ENCODE peak calls at places on chromosomes 3 and 15, in six cellular contexts. One of them, this sample, is unnamed.

GRCh38 chr3:63961891-63962290 is 49.7 kb upstream of the SCAANT1 start:
- DNase-seq in heart right ventricle: no peak
- DNase-seq in brain microvascular endothelial cell: no peak
- DNase-seq in kidney: no peak
- DNase-seq in sigmoid colon: no peak
- DNase-seq in vagina: no peak
- DNase-seq in this sample: no peak

GRCh38 chr3:130429069-130430023 is 83.9 kb downstream of the COL6A5 start:
- DNase-seq in heart right ventricle: no peak
- DNase-seq in brain microvascular endothelial cell: no peak
- DNase-seq in kidney: no peak
- DNase-seq in sigmoid colon: no peak
- DNase-seq in vagina: no peak
- DNase-seq in this sample: no peak

GRCh38 chr15:73387507-73388255 is 18.9 kb upstream of the HCN4 start:
- DNase-seq in heart right ventricle: no peak
- DNase-seq in brain microvascular endothelial cell: peak
- DNase-seq in kidney: no peak
- DNase-seq in sigmoid colon: no peak
- DNase-seq in vagina: no peak
- DNase-seq in this sample: no peak

GRCh38 chr3:183584246-183584913 is 28.9 kb upstream of the KLHL6 start:
- DNase-seq in heart right ventricle: peak
- DNase-seq in brain microvascular endothelial cell: peak
- DNase-seq in kidney: peak
- DNase-seq in sigmoid colon: peak
- DNase-seq in vagina: no peak
- DNase-seq in this sample: no peak

GRCh38 chr3:138834359-138835176 is at the start of gene PIK3CB:
- DNase-seq in heart right ventricle: peak
- DNase-seq in brain microvascular endothelial cell: peak
- DNase-seq in kidney: peak
- DNase-seq in sigmoid colon: peak
- DNase-seq in vagina: no peak
- DNase-seq in this sample: no peak

GRCh38 chr15:62087671-62088360 is 21.0 kb downstream of the C2CD4A start:
- DNase-seq in heart right ventricle: no peak
- DNase-seq in brain microvascular endothelial cell: no peak
- DNase-seq in kidney: no peak
- DNase-seq in sigmoid colon: no peak
- DNase-seq in vagina: no peak
- DNase-seq in this sample: no peak

GRCh38 chr15:72353266-72353665 is 22.5 kb downstream of the HEXA start:
- DNase-seq in heart right ventricle: no peak
- DNase-seq in brain microvascular endothelial cell: no peak
- DNase-seq in kidney: no peak
- DNase-seq in sigmoid colon: no peak
- DNase-seq in vagina: no peak
- DNase-seq in this sample: no peak

GRCh38 chr15:68290715-68291114 is 13.2 kb downstream of the FEM1B start:
- DNase-seq in heart right ventricle: no peak
- DNase-seq in brain microvascular endothelial cell: no peak
- DNase-seq in kidney: no peak
- DNase-seq in sigmoid colon: no peak
- DNase-seq in vagina: no peak
- DNase-seq in this sample: no peak

GRCh38 chr3:22609139-22609538 is 594.0 kb upstream of the UBE2E2 start:
- DNase-seq in heart right ventricle: no peak
- DNase-seq in brain microvascular endothelial cell: no peak
- DNase-seq in kidney: no peak
- DNase-seq in sigmoid colon: no peak
- DNase-seq in vagina: no peak
- DNase-seq in this sample: no peak

GRCh38 chr3:36631549-36631948 is 132.8 kb downstream of the DCLK3 start:
- DNase-seq in heart right ventricle: no peak
- DNase-seq in brain microvascular endothelial cell: no peak
- DNase-seq in kidney: no peak
- DNase-seq in sigmoid colon: no peak
- DNase-seq in vagina: no peak
- DNase-seq in this sample: no peak

GRCh38 chr15:40843885-40844542 is at the start of gene SPINT1:
- DNase-seq in heart right ventricle: peak
- DNase-seq in brain microvascular endothelial cell: no peak
- DNase-seq in kidney: peak
- DNase-seq in sigmoid colon: no peak
- DNase-seq in vagina: no peak
- DNase-seq in this sample: no peak

GRCh38 chr3:50302095-50303037 is 1.0 kb downstream of the HYAL1 start:
- DNase-seq in heart right ventricle: no peak
- DNase-seq in brain microvascular endothelial cell: no peak
- DNase-seq in kidney: no peak
- DNase-seq in sigmoid colon: no peak
- DNase-seq in vagina: no peak
- DNase-seq in this sample: no peak

GRCh38 chr3:132660056-132660744 is at the start of gene UBA5:
- DNase-seq in heart right ventricle: peak
- DNase-seq in brain microvascular endothelial cell: peak
- DNase-seq in kidney: peak
- DNase-seq in sigmoid colon: peak
- DNase-seq in vagina: no peak
- DNase-seq in this sample: no peak

GRCh38 chr3:52446631-52447511 is 2.0 kb upstream of the SEMA3G start:
- DNase-seq in heart right ventricle: peak
- DNase-seq in brain microvascular endothelial cell: peak
- DNase-seq in kidney: no peak
- DNase-seq in sigmoid colon: peak
- DNase-seq in vagina: no peak
- DNase-seq in this sample: no peak

GRCh38 chr15:65777053-65777452 is 15.0 kb downstream of the DENND4A start:
- DNase-seq in heart right ventricle: no peak
- DNase-seq in brain microvascular endothelial cell: no peak
- DNase-seq in kidney: no peak
- DNase-seq in sigmoid colon: no peak
- DNase-seq in vagina: no peak
- DNase-seq in this sample: no peak

GRCh38 chr3:67647390-67647878 is 7.0 kb downstream of the SUCLG2 start:
- DNase-seq in heart right ventricle: no peak
- DNase-seq in brain microvascular endothelial cell: peak
- DNase-seq in kidney: no peak
- DNase-seq in sigmoid colon: no peak
- DNase-seq in vagina: no peak
- DNase-seq in this sample: no peak

GRCh38 chr3:138354376-138354775 is 6.0 kb downstream of the MRAS start:
- DNase-seq in heart right ventricle: no peak
- DNase-seq in brain microvascular endothelial cell: no peak
- DNase-seq in kidney: no peak
- DNase-seq in sigmoid colon: no peak
- DNase-seq in vagina: no peak
- DNase-seq in this sample: no peak

GRCh38 chr3:41684802-41685740 is 276.8 kb downstream of the ULK4 start:
- DNase-seq in heart right ventricle: no peak
- DNase-seq in brain microvascular endothelial cell: no peak
- DNase-seq in kidney: no peak
- DNase-seq in sigmoid colon: no peak
- DNase-seq in vagina: no peak
- DNase-seq in this sample: no peak

GRCh38 chr3:18751514-18751913 is 326.4 kb upstream of the SATB1 start:
- DNase-seq in heart right ventricle: no peak
- DNase-seq in brain microvascular endothelial cell: no peak
- DNase-seq in kidney: no peak
- DNase-seq in sigmoid colon: no peak
- DNase-seq in vagina: no peak
- DNase-seq in this sample: no peak

GRCh38 chr3:18752273-18752934 is 327.3 kb upstream of the SATB1 start:
- DNase-seq in heart right ventricle: no peak
- DNase-seq in brain microvascular endothelial cell: no peak
- DNase-seq in kidney: no peak
- DNase-seq in sigmoid colon: no peak
- DNase-seq in vagina: no peak
- DNase-seq in this sample: no peak

GRCh38 chr3:18758047-18758704 is 333.0 kb upstream of the SATB1 start:
- DNase-seq in heart right ventricle: no peak
- DNase-seq in brain microvascular endothelial cell: no peak
- DNase-seq in kidney: no peak
- DNase-seq in sigmoid colon: no peak
- DNase-seq in vagina: no peak
- DNase-seq in this sample: peak

GRCh38 chr3:18761530-18761929 is 336.4 kb upstream of the SATB1 start:
- DNase-seq in heart right ventricle: no peak
- DNase-seq in brain microvascular endothelial cell: no peak
- DNase-seq in kidney: no peak
- DNase-seq in sigmoid colon: no peak
- DNase-seq in vagina: no peak
- DNase-seq in this sample: no peak

GRCh38 chr3:18757476-18757875 is 332.3 kb upstream of the SATB1 start:
- DNase-seq in heart right ventricle: no peak
- DNase-seq in brain microvascular endothelial cell: no peak
- DNase-seq in kidney: no peak
- DNase-seq in sigmoid colon: no peak
- DNase-seq in vagina: no peak
- DNase-seq in this sample: no peak
- H3K4me3 ChIP-seq in heart right ventricle: no peak
- H3K4me3 ChIP-seq in brain microvascular endothelial cell: no peak
- H3K4me3 ChIP-seq in kidney: no peak
- H3K4me3 ChIP-seq in sigmoid colon: no peak
- H3K4me3 ChIP-seq in vagina: no peak
- H3K4me3 ChIP-seq in this sample: no peak

GRCh38 chr3:54299169-54299935 is 177.0 kb downstream of the CACNA2D3 start:
- DNase-seq in heart right ventricle: no peak
- DNase-seq in brain microvascular endothelial cell: no peak
- DNase-seq in kidney: peak
- DNase-seq in sigmoid colon: no peak
- DNase-seq in vagina: no peak
- DNase-seq in this sample: no peak

GRCh38 chr3:54294214-54294613 is 171.9 kb downstream of the CACNA2D3 start:
- DNase-seq in heart right ventricle: no peak
- DNase-seq in brain microvascular endothelial cell: no peak
- DNase-seq in kidney: no peak
- DNase-seq in sigmoid colon: no peak
- DNase-seq in vagina: no peak
- DNase-seq in this sample: no peak
- TF ChIP-seq CTCF in heart right ventricle: no peak
- TF ChIP-seq CTCF in brain microvascular endothelial cell: no peak
- TF ChIP-seq CTCF in kidney: no peak
- TF ChIP-seq CTCF in sigmoid colon: no peak
- TF ChIP-seq CTCF in vagina: no peak
- TF ChIP-seq CTCF in this sample: no peak

GRCh38 chr3:2883292-2883691 is 226.9 kb downstream of the IL5RA start:
- DNase-seq in heart right ventricle: no peak
- DNase-seq in brain microvascular endothelial cell: no peak
- DNase-seq in kidney: no peak
- DNase-seq in sigmoid colon: no peak
- DNase-seq in vagina: no peak
- DNase-seq in this sample: no peak

GRCh38 chr3:2876362-2876761 is 233.8 kb downstream of the IL5RA start:
- DNase-seq in heart right ventricle: no peak
- DNase-seq in brain microvascular endothelial cell: no peak
- DNase-seq in kidney: no peak
- DNase-seq in sigmoid colon: no peak
- DNase-seq in vagina: no peak
- DNase-seq in this sample: no peak

GRCh38 chr3:2879587-2879986 is 230.6 kb downstream of the IL5RA start:
- DNase-seq in heart right ventricle: no peak
- DNase-seq in brain microvascular endothelial cell: no peak
- DNase-seq in kidney: no peak
- DNase-seq in sigmoid colon: no peak
- DNase-seq in vagina: no peak
- DNase-seq in this sample: no peak

GRCh38 chr3:2879023-2879422 is 231.2 kb downstream of the IL5RA start:
- DNase-seq in heart right ventricle: no peak
- DNase-seq in brain microvascular endothelial cell: no peak
- DNase-seq in kidney: no peak
- DNase-seq in sigmoid colon: no peak
- DNase-seq in vagina: no peak
- DNase-seq in this sample: no peak

DNA sequence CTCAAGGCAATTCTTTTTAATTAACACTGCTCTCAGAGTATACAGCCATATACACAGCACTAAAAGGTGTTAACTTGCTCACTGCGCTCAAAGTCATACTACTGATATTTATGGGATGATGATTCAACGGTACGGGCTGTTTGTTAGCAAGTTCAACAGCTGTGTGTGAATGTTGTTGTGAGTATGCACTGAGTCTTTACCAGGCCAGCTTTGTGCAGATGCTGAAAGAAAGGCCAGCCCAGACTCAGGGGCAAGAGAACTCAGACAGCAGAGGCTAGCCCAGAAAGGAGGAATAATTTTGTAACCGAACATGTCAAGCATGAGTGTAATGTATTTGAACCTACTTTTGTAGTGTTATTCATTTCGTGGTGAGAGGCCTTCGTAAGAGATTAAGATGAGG is 229.8 kb downstream of the IL5RA start:
- DNase-seq in heart right ventricle: no peak
- DNase-seq in brain microvascular endothelial cell: no peak
- DNase-seq in kidney: no peak
- DNase-seq in sigmoid colon: no peak
- DNase-seq in vagina: no peak
- DNase-seq in this sample: no peak
- H3K4me3 ChIP-seq in heart right ventricle: no peak
- H3K4me3 ChIP-seq in brain microvascular endothelial cell: no peak
- H3K4me3 ChIP-seq in kidney: no peak
- H3K4me3 ChIP-seq in sigmoid colon: no peak
- H3K4me3 ChIP-seq in vagina: no peak
- H3K4me3 ChIP-seq in this sample: no peak

DNA sequence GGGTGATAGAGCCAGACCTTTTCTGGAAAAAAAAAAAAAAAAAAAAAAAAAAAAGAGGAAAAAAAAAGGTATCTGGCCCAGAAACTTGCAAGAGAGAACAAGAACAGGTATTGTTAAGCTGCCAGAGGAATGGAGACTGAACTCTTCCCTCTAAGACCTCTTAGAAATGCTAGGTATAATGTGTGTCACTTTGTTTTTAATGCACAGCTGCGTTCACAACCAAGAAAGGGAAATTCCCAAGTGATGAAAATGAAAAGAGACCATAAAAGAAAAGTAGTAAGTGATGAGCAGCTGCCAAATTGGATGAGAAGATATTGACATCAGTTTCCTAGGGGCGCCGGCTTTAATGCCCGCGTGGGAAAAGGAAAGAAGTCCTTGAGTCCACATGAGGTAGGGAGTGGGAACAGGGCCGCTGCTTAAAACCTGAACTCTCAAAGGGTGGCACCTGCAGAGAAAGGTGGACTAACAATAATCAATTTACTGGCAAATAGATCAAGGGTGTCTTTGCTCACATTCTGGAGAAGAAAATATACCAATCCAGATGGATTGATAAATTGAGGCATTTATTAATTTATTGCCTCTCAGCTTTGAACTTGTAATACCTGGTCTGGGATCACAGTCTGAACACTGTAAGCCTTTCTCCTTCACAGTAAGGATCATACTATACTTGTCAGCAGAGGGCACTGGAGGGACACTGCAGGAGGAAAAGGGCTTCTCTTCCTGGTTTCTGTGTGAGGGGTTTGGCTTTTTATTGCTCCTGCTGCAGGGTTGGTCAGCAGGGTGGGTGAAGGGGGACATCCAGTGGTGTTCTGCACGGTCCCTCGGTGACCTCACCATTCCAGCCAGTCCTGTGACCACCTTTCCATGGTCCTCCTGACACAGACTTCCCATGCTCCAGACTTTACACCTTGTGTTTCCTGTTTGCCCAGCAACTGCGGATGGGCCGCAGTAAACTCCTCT is 131.6 kb downstream of the AQP9 start:
- DNase-seq in heart right ventricle: no peak
- DNase-seq in brain microvascular endothelial cell: peak
- DNase-seq in kidney: no peak
- DNase-seq in sigmoid colon: no peak
- DNase-seq in vagina: no peak
- DNase-seq in this sample: peak
- TF ChIP-seq CTCF in heart right ventricle: peak
- TF ChIP-seq CTCF in brain microvascular endothelial cell: peak
- TF ChIP-seq CTCF in kidney: peak
- TF ChIP-seq CTCF in sigmoid colon: peak
- TF ChIP-seq CTCF in vagina: peak
- TF ChIP-seq CTCF in this sample: peak